ENCODE peak calls at places on chromosomes 13 and 19, in nine cellular contexts. H is adrenal gland, U is endothelial cell, P is ascending aorta, A is AG09319, W is fibroblast of lung, R is body of pancreas, V is endothelial cell of umbilical vein, C is tibial artery. K is an unnamed sample.

GRCh38 chr13:45122941-45123340 is 2.6 kb downstream of the GTF2F2 start:
- DNase-seq in H (no peak), U (no peak), P (no peak), A (no peak), W (no peak), R (no peak), V (no peak), C (no peak), K (no peak)

GRCh38 chr19:33604651-33605050 is 17.1 kb upstream of the CHST8 start:
- DNase-seq in H (no peak), U (no peak), P (no peak), A (no peak), W (no peak), R (no peak), V (no peak), C (no peak), K (no peak)

GRCh38 chr13:105196052-105196451 is 1339.4 kb downstream of the EFNB2 start:
- DNase-seq in H (no peak), U (no peak), P (no peak), A (no peak), W (peak), R (no peak), V (peak), C (no peak), K (no peak)

GRCh38 chr13:99941086-99941485 is 30.5 kb downstream of the ZIC5 start:
- DNase-seq in H (no peak), U (no peak), P (no peak), A (no peak), W (no peak), R (no peak), V (no peak), C (peak), K (no peak)

GRCh38 chr13:40776681-40777165 is 5.7 kb upstream of the MRPS31 start:
- DNase-seq in H (peak), U (no peak), P (no peak), A (no peak), W (peak), R (no peak), V (peak), C (no peak), K (no peak)

GRCh38 chr13:75760182-75760981 is 124.3 kb downstream of the LMO7 start:
- DNase-seq in H (no peak), U (no peak), P (no peak), A (no peak), W (peak), R (peak), V (peak), C (no peak), K (no peak)

GRCh38 chr19:45824041-45824471 is 8.9 kb upstream of the RSPH6A start:
- DNase-seq in H (peak), U (no peak), P (no peak), A (no peak), W (no peak), R (peak), V (peak), C (no peak), K (no peak)

GRCh38 chr13:108082481-108082880 is 132.9 kb downstream of the LIG4 start:
- DNase-seq in H (no peak), U (no peak), P (no peak), A (no peak), W (no peak), R (no peak), V (no peak), C (no peak), K (no peak)

GRCh38 chr13:50531917-50532899 is 311.3 kb downstream of the DLEU7 start:
- DNase-seq in H (peak), U (no peak), P (no peak), A (no peak), W (peak), R (no peak), V (peak), C (no peak), K (no peak)

DNA sequence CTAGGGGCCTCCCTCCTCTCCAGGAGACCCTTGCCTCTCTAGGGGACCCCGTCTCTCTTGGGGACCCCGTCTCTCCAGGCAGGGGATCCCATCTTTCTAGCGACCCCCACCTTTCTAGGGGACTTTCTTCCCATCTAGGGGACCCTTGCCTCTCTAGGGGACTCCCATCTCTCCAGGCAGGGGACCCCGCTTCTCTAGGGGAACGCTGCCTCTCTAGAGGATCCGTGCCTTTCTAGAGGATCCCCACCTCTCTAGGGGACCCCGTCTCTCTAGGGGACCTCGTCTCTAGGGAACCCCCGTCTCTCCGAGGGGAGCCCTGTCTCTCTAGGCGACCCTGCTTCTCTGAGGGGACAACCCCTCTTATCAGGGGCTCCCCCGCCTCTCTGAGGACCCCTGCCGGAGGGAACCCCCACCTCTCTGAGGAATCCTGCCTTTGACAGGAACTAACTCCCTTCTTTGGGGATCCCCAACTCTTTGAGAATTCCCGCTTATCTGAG is 19.1 kb upstream of the GATAD2A start:
- DNase-seq in H (no peak), U (no peak), P (no peak), A (no peak), W (no peak), R (no peak), V (no peak), C (no peak), K (no peak)
- TF ChIP-seq CTCF in H (no peak), U (no peak), P (no peak), A (peak), W (peak), R (no peak), V (no peak), C (no peak), K (no peak)

DNA sequence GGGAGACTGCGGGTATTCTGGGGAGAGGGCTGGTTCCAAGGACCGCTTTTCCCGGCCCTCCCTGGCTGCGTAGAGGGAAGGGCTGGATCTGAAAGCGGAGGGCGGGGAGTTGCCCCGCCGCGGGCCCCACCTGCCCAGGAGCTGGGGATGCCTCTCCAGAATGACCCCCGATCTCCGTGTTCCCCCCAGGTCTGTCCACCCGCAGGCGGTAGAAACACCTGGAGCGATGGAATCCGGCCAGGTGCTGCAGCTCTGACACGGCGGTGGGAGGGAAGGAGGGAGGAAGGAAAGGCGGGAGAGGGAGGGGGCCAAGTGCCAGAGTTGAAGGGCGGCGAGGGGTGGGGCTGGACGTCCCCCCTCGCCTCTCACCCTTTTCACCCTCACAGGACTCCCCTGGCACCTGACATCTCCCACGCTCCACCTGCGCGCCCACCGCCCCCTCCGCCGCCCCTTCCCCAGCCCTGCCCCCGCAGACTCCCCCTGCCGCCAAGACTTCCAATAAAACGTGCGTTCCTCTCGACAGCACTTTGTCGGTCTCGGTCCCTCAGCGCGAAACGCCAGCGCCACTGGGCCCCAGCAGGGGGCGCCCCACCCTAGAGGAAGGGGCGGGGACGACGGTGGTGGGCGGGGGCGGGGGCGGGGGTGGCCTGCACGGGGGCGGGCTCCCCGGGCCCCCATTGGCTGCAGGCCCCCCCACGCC is 374 bp upstream of the FXYD7 start:
- DNase-seq in H (peak), U (peak), P (no peak), A (no peak), W (peak), R (peak), V (peak), C (no peak), K (peak)
- TF ChIP-seq CTCF in H (no peak), U (peak), P (peak), A (peak), W (peak), R (peak), V (peak), C (peak), K (peak)

DNA sequence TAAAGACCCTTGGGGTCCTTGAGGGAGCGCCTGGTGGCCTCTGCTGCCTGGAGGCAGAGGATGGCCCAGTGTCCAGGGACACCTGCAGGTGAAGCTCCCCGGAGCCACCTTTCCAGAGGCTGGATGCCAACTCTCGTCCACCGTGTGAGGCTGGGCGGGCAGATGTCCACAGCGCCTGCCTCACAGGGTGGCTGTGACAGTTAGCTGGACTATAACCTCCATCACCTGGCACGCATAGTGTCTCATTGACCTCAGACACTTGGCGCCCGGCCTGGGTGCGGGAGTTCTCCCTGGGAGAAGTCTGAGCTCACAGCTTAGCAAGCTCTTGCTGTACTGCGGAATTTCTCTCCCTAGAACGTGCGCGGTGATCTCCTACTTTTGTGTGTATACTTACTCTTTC is 9.8 kb downstream of the BICRA start:
- DNase-seq in H (peak), U (no peak), P (no peak), A (no peak), W (peak), R (peak), V (no peak), C (no peak), K (no peak)
- TF ChIP-seq CTCF in H (no peak), U (no peak), P (no peak), A (no peak), W (no peak), R (no peak), V (no peak), C (no peak), K (no peak)

DNA sequence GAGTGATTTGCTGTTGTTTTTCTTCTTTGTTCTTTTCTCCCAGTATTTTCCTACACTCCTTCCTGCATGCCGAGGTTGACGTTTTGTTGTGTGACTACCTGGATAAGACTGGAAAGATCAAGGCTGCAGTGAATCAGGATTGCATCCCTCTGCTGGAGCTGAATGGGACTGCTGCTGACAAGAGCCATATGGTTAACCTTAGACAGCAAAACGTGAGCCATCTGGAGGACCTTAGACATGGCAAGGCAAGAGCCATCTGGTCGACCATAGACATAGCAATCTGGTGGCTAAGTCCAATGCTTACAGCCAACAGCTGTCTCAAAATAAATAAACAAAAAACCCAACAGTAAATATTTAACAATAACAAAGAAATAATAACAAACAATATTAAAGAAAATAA is 42.6 kb upstream of the ZNF91 start:
- DNase-seq in H (no peak), U (no peak), P (no peak), A (no peak), W (no peak), R (no peak), V (no peak), C (no peak), K (no peak)
- TF ChIP-seq CTCF in H (no peak), U (no peak), P (no peak), A (no peak), W (no peak), R (no peak), V (no peak), C (no peak), K (no peak)

DNA sequence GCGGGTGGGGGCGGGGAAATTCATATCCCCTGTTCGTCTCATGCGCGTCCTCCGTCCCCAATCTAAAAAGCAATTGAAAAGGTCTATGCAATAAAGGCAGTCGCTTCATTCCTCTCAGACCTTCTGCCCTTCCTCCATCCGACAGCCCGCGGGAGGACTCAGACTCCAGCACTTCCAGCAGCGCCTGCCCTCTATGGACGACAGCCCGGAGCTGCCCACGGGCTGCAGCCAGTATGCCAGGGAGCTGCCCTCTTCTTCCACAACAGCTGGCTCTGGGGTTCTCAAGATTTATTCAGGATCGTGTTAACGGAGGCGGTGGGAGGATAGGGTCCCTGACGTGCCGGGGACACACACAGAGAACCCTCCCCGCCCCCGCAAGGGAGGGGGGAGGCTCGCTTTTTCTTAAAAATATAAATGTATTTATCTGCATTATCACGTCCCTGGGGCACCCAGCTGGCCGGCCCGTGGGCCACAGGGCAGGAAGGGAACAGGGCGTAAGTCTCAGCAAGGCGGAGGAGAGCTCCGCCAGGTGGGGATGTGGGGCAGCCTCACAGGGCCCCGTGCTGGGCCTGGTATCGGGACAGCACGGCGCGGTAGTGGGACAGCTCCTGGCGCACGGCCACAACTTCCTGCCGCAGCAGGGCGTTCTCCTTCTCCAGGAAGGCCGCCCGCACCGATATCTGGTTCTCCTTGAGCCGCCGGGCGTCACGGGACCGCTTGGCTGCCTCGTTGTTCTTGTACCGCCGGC is 6.7 kb downstream of the DBP start:
- DNase-seq in H (peak), U (peak), P (peak), A (no peak), W (peak), R (peak), V (peak), C (peak), K (no peak)
- TF ChIP-seq CTCF in H (peak), U (no peak), P (peak), A (no peak), W (peak), R (no peak), V (no peak), C (no peak), K (peak)

GRCh38 chr13:54183728-54184127 is 1155.1 kb downstream of the OLFM4 start:
- DNase-seq in H (no peak), U (no peak), P (no peak), A (no peak), W (no peak), R (no peak), V (no peak), C (no peak), K (no peak)
- TF ChIP-seq CTCF in H (no peak), U (no peak), P (no peak), A (no peak), W (no peak), R (no peak), V (no peak), C (no peak), K (no peak)

GRCh38 chr19:29666634-29667389 is 1.6 kb downstream of the PLEKHF1 start:
- DNase-seq in H (peak), U (peak), P (no peak), A (no peak), W (peak), R (peak), V (peak), C (peak), K (no peak)

GRCh38 chr19:29668746-29669609 is 3.7 kb downstream of the PLEKHF1 start:
- DNase-seq in H (no peak), U (no peak), P (no peak), A (no peak), W (no peak), R (no peak), V (no peak), C (peak), K (no peak)

GRCh38 chr19:29665826-29666633 is 769 bp downstream of the PLEKHF1 start:
- DNase-seq in H (peak), U (no peak), P (peak), A (no peak), W (peak), R (no peak), V (no peak), C (peak), K (no peak)

GRCh38 chr19:29667390-29667783 is 2.1 kb downstream of the PLEKHF1 start:
- DNase-seq in H (no peak), U (no peak), P (no peak), A (no peak), W (no peak), R (no peak), V (no peak), C (peak), K (no peak)

DNA sequence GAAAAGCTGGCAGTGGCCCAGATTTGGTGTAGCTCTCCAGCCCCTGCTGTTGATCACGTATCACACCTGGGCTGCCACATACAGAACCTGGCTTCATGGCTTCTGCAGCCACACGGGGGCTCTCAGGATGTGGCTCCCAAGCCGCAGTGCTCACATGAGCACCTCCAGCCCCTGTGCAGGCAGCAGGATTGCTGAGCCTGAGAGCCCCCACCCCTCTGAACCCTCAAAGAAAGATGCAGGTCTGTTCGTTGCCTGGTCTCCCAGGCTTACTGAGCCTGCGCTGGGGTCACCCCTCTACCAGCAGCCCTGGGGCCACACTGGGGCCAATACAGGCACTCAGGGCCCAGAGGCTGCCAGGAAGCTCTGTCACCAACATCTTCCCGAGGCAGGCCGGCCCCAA is 2.7 kb downstream of the PLEKHF1 start:
- DNase-seq in H (no peak), U (no peak), P (no peak), A (no peak), W (no peak), R (no peak), V (no peak), C (peak), K (no peak)
- TF ChIP-seq CTCF in H (no peak), U (no peak), P (no peak), A (no peak), W (no peak), R (no peak), V (no peak), C (no peak), K (no peak)

GRCh38 chr13:73521291-73521626 is 462.5 kb downstream of the KLF5 start:
- DNase-seq in H (no peak), U (no peak), P (no peak), A (no peak), W (no peak), R (no peak), V (no peak), C (no peak), K (no peak)

GRCh38 chr13:73520566-73521290 is 461.9 kb downstream of the KLF5 start:
- DNase-seq in H (no peak), U (no peak), P (no peak), A (no peak), W (no peak), R (no peak), V (no peak), C (no peak), K (no peak)

GRCh38 chr13:73522937-73523336 is 464.1 kb downstream of the KLF5 start:
- DNase-seq in H (no peak), U (no peak), P (no peak), A (no peak), W (no peak), R (no peak), V (no peak), C (no peak), K (no peak)

GRCh38 chr13:73521970-73522549 is 463.3 kb downstream of the KLF5 start:
- DNase-seq in H (no peak), U (no peak), P (no peak), A (no peak), W (no peak), R (no peak), V (no peak), C (no peak), K (no peak)

GRCh38 chr13:73519720-73520119 is 460.9 kb downstream of the KLF5 start:
- DNase-seq in H (no peak), U (no peak), P (no peak), A (no peak), W (no peak), R (no peak), V (no peak), C (no peak), K (no peak)
- TF ChIP-seq CTCF in H (no peak), U (no peak), P (no peak), A (no peak), W (no peak), R (no peak), V (no peak), C (no peak), K (no peak)

GRCh38 chr13:93118081-93118615 is 108.5 kb upstream of the GPC6 start:
- DNase-seq in H (no peak), U (peak), P (no peak), A (no peak), W (no peak), R (no peak), V (no peak), C (no peak), K (no peak)

GRCh38 chr13:93116809-93117208 is 109.8 kb upstream of the GPC6 start:
- DNase-seq in H (no peak), U (no peak), P (no peak), A (no peak), W (peak), R (no peak), V (no peak), C (no peak), K (no peak)
- TF ChIP-seq CTCF in H (no peak), U (no peak), P (no peak), A (no peak), W (no peak), R (no peak), V (no peak), C (no peak), K (peak)

DNA sequence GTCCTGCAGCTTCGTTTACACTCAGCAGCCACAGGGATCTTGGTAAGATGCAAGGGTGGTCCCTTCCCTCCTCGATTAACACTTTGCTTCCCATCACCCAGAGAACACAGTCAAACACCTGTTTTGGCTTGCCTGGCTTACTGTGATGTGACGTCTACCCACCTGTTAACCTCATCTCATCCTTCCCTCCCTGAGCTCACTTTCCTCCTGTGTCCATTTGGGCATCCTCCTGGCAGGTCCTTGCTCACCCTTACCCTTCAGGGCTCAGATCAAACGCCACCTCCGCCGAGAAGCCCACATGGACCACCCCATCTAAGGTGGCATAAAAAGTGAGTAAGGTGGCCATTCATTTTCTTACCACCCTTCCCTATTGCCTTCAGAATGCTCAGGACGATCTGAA is 9.2 kb downstream of the FIZ1 start:
- DNase-seq in H (no peak), U (no peak), P (no peak), A (no peak), W (no peak), R (no peak), V (no peak), C (no peak), K (no peak)
- TF ChIP-seq CTCF in H (no peak), U (no peak), P (no peak), A (no peak), W (no peak), R (no peak), V (no peak), C (no peak), K (no peak)

K was measured in progenitor cell of endocrine pancreas.